ENCODE peak calls at places on chromosome 11, in nine cellular contexts. Y is psoas muscle, W is neural progenitor cell, R is substantia nigra, Z is adrenal gland, M is ovary, J is left ventricle myocardium inferior, V is PC-3, X is PC-9. T is an unnamed sample.

GRCh38 chr11:125454047-125454446 is 42.0 kb downstream of the FEZ1 start:
- DNase-seq in Y (no peak), W (no peak), R (no peak), Z (no peak), M (no peak), J (no peak), V (no peak), X (no peak), T (no peak)

GRCh38 chr11:117143871-117144476 is at the start of gene PAFAH1B2:
- DNase-seq in Y (peak), W (peak), R (peak), Z (peak), M (peak), J (peak), V (peak), X (peak), T (peak)

GRCh38 chr11:117961896-117962295 is 24.3 kb upstream of the IL10RA start:
- DNase-seq in Y (no peak), W (no peak), R (no peak), Z (no peak), M (no peak), J (no peak), V (no peak), X (no peak), T (no peak)

GRCh38 chr11:16771350-16772140 is 33.1 kb downstream of the C11orf58 start:
- DNase-seq in Y (no peak), W (no peak), R (no peak), Z (no peak), M (no peak), J (no peak), V (no peak), X (no peak), T (no peak)

GRCh38 chr11:14520902-14521151 is 641 bp upstream of the PSMA1 start:
- DNase-seq in Y (no peak), W (no peak), R (no peak), Z (no peak), M (no peak), J (no peak), V (no peak), X (no peak), T (no peak)

GRCh38 chr11:132590986-132591385 is 941.3 kb downstream of the OPCML start:
- DNase-seq in Y (no peak), W (no peak), R (no peak), Z (no peak), M (no peak), J (no peak), V (no peak), X (no peak), T (no peak)

GRCh38 chr11:70566768-70567530 is 168.6 kb downstream of the CTTN start:
- DNase-seq in Y (peak), W (no peak), R (no peak), Z (no peak), M (no peak), J (no peak), V (no peak), X (no peak), T (no peak)

GRCh38 chr11:117183724-117184349 is 5.3 kb downstream of the SIDT2 start:
- DNase-seq in Y (peak), W (no peak), R (no peak), Z (no peak), M (no peak), J (no peak), V (peak), X (no peak), T (peak)

GRCh38 chr11:70603756-70604211 is 205.5 kb downstream of the CTTN start:
- DNase-seq in Y (peak), W (no peak), R (no peak), Z (no peak), M (peak), J (no peak), V (no peak), X (no peak), T (peak)

GRCh38 chr11:1054143-1055108 is 17.9 kb upstream of the MUC6 start:
- DNase-seq in Y (peak), W (no peak), R (no peak), Z (no peak), M (peak), J (no peak), V (peak), X (peak), T (no peak)

DNA sequence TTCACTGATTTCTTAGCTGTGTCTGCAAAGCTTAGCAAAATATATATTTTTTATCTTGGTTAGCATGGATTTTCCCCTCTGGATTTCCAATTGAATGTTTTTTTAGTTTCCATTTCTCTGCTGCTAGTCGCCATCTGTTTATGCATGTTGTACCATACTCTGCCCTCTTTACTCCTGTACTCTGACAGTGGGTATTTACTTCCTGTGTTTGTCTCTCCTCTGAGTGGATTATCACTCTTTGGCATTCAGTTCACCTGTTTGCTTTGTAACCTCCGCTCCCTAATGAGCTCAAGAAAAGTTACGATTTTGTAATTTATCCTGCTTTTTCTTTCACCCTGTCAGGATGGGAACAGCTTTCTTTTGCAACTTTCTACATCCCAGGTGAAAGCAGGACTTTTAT is 59.1 kb downstream of the PDHX start:
- DNase-seq in Y (no peak), W (no peak), R (no peak), Z (no peak), M (no peak), J (no peak), V (no peak), X (no peak), T (no peak)
- H3K27ac ChIP-seq in Y (no peak), W (no peak), R (no peak), Z (no peak), M (no peak), J (no peak), V (peak), X (peak), T (no peak)

DNA sequence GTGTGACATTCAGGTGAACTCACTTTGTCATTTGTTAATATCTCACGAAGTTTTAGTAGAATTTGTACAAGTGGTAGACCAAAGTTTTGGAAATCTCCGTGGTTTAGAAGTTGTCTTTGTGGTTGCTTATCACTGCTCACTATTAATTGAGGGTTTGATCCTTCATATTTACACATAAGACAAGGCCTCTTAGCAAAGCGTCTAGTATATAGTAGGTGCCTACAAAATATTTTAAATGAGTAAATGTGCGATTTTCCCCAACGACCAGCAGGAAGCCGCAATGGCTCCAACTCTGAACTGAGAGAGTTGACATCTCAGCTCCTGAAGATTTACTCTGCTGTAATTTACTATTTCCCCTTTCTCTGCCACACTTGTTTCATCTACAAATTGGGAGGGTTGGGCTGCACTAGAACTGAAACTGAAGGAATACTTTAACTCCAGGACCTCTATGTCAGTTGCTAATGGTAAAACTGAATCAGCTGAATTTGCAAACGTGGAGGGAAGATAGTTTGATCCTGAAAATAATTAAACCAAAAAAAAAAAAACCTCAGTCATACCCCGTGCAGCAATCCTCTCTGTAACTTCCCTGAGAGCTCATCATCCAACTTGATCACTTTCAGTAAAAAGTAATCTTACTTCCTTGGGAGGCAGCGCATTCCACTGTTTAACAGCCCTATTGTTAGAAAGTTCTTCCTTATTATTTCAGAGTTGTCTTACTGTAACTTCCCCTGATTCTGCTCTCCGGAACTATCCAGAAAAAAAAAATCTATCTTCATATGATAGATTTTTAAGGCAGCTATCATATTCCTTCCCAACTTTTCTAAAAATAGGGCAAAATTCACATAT is 1.3 kb upstream of the SBF2 start:
- DNase-seq in Y (no peak), W (no peak), R (no peak), Z (no peak), M (no peak), J (no peak), V (no peak), X (no peak), T (no peak)
- H3K27ac ChIP-seq in Y (peak), W (no peak), R (peak), Z (peak), M (no peak), J (peak), V (no peak), X (peak), T (peak)

GRCh38 chr11:66905631-66906030 is 48.8 kb downstream of the LRFN4 start:
- DNase-seq in Y (no peak), W (no peak), R (no peak), Z (no peak), M (no peak), J (no peak), V (no peak), X (no peak), T (no peak)

GRCh38 chr11:66904561-66904960 is 47.7 kb downstream of the LRFN4 start:
- DNase-seq in Y (no peak), W (no peak), R (no peak), Z (no peak), M (no peak), J (no peak), V (peak), X (no peak), T (no peak)

GRCh38 chr11:66904981-66905521 is 48.2 kb downstream of the LRFN4 start:
- DNase-seq in Y (no peak), W (no peak), R (no peak), Z (no peak), M (no peak), J (no peak), V (no peak), X (no peak), T (no peak)

GRCh38 chr11:66904055-66904454 is 47.2 kb downstream of the LRFN4 start:
- DNase-seq in Y (no peak), W (no peak), R (no peak), Z (no peak), M (no peak), J (no peak), V (peak), X (peak), T (no peak)

DNA sequence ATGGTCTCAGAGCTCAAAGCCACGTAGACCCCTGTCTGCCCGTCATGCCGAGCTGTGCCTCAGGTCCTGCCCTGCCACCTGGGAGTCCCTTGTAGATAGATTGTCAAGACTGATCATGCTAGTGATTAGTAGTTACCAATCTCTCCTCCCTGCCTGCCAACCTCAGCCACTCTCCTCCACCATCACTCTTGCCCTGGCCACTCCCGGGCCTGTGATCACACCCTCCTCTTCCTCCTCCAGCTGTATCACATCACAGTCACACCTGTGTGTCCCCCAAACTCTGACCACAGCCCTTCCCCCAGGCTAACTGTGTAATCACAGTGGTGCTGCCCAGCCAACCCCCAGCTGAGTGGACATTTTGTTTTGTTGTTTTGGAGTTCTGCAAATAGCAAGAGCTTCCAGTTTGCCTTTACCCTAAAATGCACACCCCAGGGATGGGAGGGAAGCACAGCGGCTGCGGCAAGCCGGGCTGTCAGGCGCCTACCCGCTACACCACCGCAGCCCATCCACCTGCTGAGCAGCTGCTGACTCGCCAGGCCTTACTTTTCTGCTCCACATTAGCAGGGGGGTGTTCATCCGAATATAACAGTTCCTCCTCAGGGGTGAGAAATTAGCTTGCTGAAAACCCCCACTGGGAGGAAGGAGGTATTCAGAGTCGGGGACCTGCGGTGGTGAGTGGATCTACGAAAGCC is 45.8 kb downstream of the LRFN4 start:
- DNase-seq in Y (peak), W (no peak), R (no peak), Z (no peak), M (no peak), J (no peak), V (no peak), X (no peak), T (no peak)
- H3K27ac ChIP-seq in Y (no peak), W (no peak), R (no peak), Z (no peak), M (no peak), J (no peak), V (no peak), X (no peak), T (no peak)

GRCh38 chr11:46429709-46430108 is 38.1 kb upstream of the CHRM4 start:
- DNase-seq in Y (no peak), W (no peak), R (no peak), Z (no peak), M (no peak), J (no peak), V (no peak), X (no peak), T (no peak)

GRCh38 chr11:46422588-46422987 is 31.0 kb upstream of the CHRM4 start:
- DNase-seq in Y (no peak), W (no peak), R (no peak), Z (no peak), M (no peak), J (no peak), V (no peak), X (no peak), T (no peak)

GRCh38 chr11:46431211-46431610 is 39.6 kb upstream of the CHRM4 start:
- DNase-seq in Y (no peak), W (no peak), R (no peak), Z (no peak), M (no peak), J (no peak), V (no peak), X (no peak), T (no peak)

GRCh38 chr11:46427364-46427763 is 35.8 kb upstream of the CHRM4 start:
- DNase-seq in Y (no peak), W (no peak), R (no peak), Z (no peak), M (no peak), J (no peak), V (no peak), X (no peak), T (no peak)

DNA sequence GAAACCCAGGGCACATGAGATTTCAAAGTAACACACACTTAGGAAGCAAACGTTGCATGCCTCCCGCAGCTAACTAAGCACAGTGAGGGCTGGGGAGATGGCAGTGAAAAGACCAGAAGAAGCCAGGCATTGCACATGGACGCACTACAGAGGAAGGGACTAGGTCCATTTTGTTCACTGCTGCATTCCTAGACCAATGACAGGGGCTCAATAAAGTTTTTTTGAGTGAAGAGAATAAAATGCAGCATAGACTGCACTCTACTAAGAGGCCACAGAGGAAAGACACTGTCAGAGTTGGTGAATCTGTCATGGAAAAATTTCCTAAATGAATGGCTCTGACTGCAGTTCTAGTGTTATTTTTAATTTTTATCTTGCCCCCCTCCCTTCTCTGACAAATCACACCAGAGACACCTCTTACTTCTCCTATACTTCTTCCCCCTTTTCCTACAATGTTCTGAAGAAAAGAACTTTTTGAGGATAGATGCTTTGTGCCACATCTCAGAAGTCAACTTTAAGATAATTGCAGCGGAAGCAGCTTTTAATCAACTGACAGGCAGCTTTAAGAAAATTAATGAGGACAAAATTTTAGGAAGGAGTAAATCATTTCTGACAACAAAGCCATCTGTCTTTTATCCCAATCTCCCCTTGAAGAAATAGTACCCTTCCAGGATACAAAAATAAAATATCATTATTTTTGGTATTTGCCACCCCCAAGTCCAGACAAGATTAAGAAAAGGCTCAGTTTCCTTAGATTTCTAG is 34.8 kb upstream of the CHRM4 start:
- DNase-seq in Y (no peak), W (no peak), R (no peak), Z (no peak), M (no peak), J (no peak), V (no peak), X (no peak), T (no peak)
- H3K27ac ChIP-seq in Y (no peak), W (no peak), R (no peak), Z (no peak), M (no peak), J (no peak), V (no peak), X (no peak), T (no peak)

T was measured in breast epithelium.